ENCODE peak calls at places on chromosomes 13 and 19, in four cellular contexts. O is K562, L is WTC11, X is HepG2. H is an unnamed sample.

GRCh38 chr19:29509456-29509855 is 16.3 kb upstream of the VSTM2B start:
- DNase-seq in O (no peak), L (no peak), X (no peak), H (no peak)

GRCh38 chr19:21166436-21166835 is 24.6 kb downstream of the ZNF431 start:
- DNase-seq in O (no peak), L (no peak), X (no peak), H (no peak)

GRCh38 chr19:35077411-35078223 is 36.1 kb downstream of the HPN start:
- DNase-seq in O (no peak), L (no peak), X (no peak), H (no peak)

GRCh38 chr13:99431927-99432636 is 69.2 kb upstream of the TM9SF2 start:
- DNase-seq in O (no peak), L (no peak), X (no peak), H (no peak)

GRCh38 chr19:19062454-19063182 is 1.2 kb upstream of the SLC25A42 start:
- DNase-seq in O (peak; percentile 58), L (no peak), X (peak; percentile 30), H (no peak)

GRCh38 chr13:27406178-27406939 is 18.1 kb upstream of the GTF3A start:
- DNase-seq in O (peak; percentile 30), L (no peak), X (peak; percentile 43), H (peak; percentile 61)

GRCh38 chr19:23055501-23055900 is 52.5 kb upstream of the ZNF728 start:
- DNase-seq in O (no peak), L (no peak), X (no peak), H (no peak)

GRCh38 chr19:54352546-54352945 is 12.2 kb downstream of the LAIR1 start:
- DNase-seq in O (no peak), L (no peak), X (no peak), H (no peak)

GRCh38 chr19:50889638-50890037 is 16.4 kb downstream of the KLK2 start:
- DNase-seq in O (no peak), L (no peak), X (no peak), H (no peak)

GRCh38 chr19:56377105-56377924 is 16.0 kb downstream of the ZNF582 start:
- DNase-seq in O (no peak), L (no peak), X (no peak), H (no peak)

GRCh38 chr13:41558781-41559560 is 101.6 kb downstream of the RGCC start:
- DNase-seq in O (no peak), L (no peak), X (no peak), H (no peak)

GRCh38 chr19:15551183-15552004 is 43.1 kb downstream of the CYP4F22 start:
- DNase-seq in O (peak; percentile 86), L (peak; percentile 95), X (peak; percentile 38), H (peak; percentile 78)

GRCh38 chr13:38216181-38216580 is 133.5 kb upstream of the UFM1 start:
- DNase-seq in O (no peak), L (no peak), X (no peak), H (no peak)

GRCh38 chr13:94239135-94239534 is 240.3 kb downstream of the DCT start:
- DNase-seq in O (no peak), L (no peak), X (no peak), H (no peak)

GRCh38 chr13:63902141-63902540 is 2486.5 kb upstream of the PCDH20 start:
- DNase-seq in O (no peak), L (no peak), X (no peak), H (no peak)

GRCh38 chr13:73179906-73180305 is 121.1 kb downstream of the KLF5 start:
- DNase-seq in O (no peak), L (no peak), X (no peak), H (no peak)

GRCh38 chr13:31722684-31723083 is 16.6 kb upstream of the RXFP2 start:
- DNase-seq in O (no peak), L (no peak), X (no peak), H (no peak)

GRCh38 chr19:17348700-17349099 is 11.3 kb downstream of the GTPBP3 start:
- DNase-seq in O (no peak), L (peak; percentile 54), X (peak; percentile 42), H (peak; percentile 27)

GRCh38 chr19:1747285-1748114 is 5.8 kb upstream of the ONECUT3 start:
- DNase-seq in O (peak; percentile 93), L (peak; percentile 70), X (peak; percentile 66), H (no peak)

GRCh38 chr19:50497030-50497420 is 14.0 kb downstream of the JOSD2 start:
- DNase-seq in O (no peak), L (no peak), X (no peak), H (no peak)

GRCh38 chr13:84126671-84127171 is 244.4 kb upstream of the SLITRK1 start:
- DNase-seq in O (no peak), L (no peak), X (no peak), H (no peak)

GRCh38 chr13:43815204-43815603 is 28.4 kb upstream of the ENOX1 start:
- DNase-seq in O (no peak), L (no peak), X (no peak), H (peak; percentile 56)

GRCh38 chr19:6218497-6219146 is 61.2 kb downstream of the MLLT1 start:
- DNase-seq in O (peak; percentile 89), L (peak; percentile 97), X (peak; percentile 77), H (peak; percentile 89)

GRCh38 chr13:97435794-97436193 is 1.8 kb downstream of the RAP2A start:
- DNase-seq in O (no peak), L (no peak), X (no peak), H (no peak)

GRCh38 chr19:18027151-18027550 is 19.2 kb downstream of the ARRDC2 start:
- DNase-seq in O (no peak), L (no peak), X (no peak), H (no peak)

GRCh38 chr13:99984463-99985242 is 3.1 kb downstream of the ZIC2 start:
- DNase-seq in O (no peak), L (peak; percentile 48), X (no peak), H (no peak)

GRCh38 chr13:88376762-88377388 is 705.7 kb downstream of the SLITRK5 start:
- DNase-seq in O (no peak), L (no peak), X (no peak), H (no peak)

GRCh38 chr13:95607363-95607762 is 37.1 kb downstream of the DZIP1 start:
- DNase-seq in O (no peak), L (no peak), X (no peak), H (no peak)

GRCh38 chr19:39246951-39247669 is 1.5 kb downstream of the IFNL4 start:
- DNase-seq in O (no peak), L (peak; percentile 80), X (no peak), H (no peak)

GRCh38 chr13:47332149-47332548 is 435.3 kb upstream of the HTR2A start:
- DNase-seq in O (no peak), L (no peak), X (no peak), H (no peak)

GRCh38 chr19:29567366-29567915 is 38.6 kb upstream of the POP4 start:
- DNase-seq in O (no peak), L (no peak), X (no peak), H (no peak)

GRCh38 chr13:52892925-52893324 is 44.5 kb upstream of the PCDH8 start:
- DNase-seq in O (no peak), L (no peak), X (no peak), H (no peak)

GRCh38 chr19:16888629-16889371 is at the start of gene F2RL3:
- DNase-seq in O (peak; percentile 81), L (no peak), X (no peak), H (no peak)

GRCh38 chr13:97116754-97117153 is 105.4 kb upstream of the MBNL2 start:
- DNase-seq in O (no peak), L (no peak), X (no peak), H (no peak)

GRCh38 chr13:42110410-42111155 is 62.1 kb downstream of the DGKH start:
- DNase-seq in O (peak; percentile 25), L (no peak), X (peak; percentile 54), H (peak; percentile 48)

GRCh38 chr13:68009546-68009945 is 779.4 kb upstream of the PCDH9 start:
- DNase-seq in O (no peak), L (no peak), X (no peak), H (no peak)

GRCh38 chr19:40774916-40775631 is at the start of gene MIA:
- DNase-seq in O (no peak), L (no peak), X (no peak), H (no peak)

GRCh38 chr19:4113398-4114088 is 10.4 kb downstream of the MAP2K2 start:
- DNase-seq in O (no peak), L (no peak), X (no peak), H (no peak)

GRCh38 chr13:75333103-75333502 is 148.9 kb downstream of the TBC1D4 start:
- DNase-seq in O (no peak), L (no peak), X (no peak), H (no peak)

GRCh38 chr19:46862974-46863632 is 2.3 kb downstream of the ARHGAP35 start:
- DNase-seq in O (peak; percentile 54), L (peak; percentile 13), X (no peak), H (no peak)
- TF ChIP-seq ELF4 in O (no peak), L (no peak), X (no peak), H (no peak)

GRCh38 chr13:113493315-113493951 is 2.9 kb upstream of the DCUN1D2 start:
- DNase-seq in O (peak; percentile 34), L (no peak), X (peak; percentile 90), H (peak; percentile 22)
- TF ChIP-seq ELF4 in O (no peak), L (no peak), X (no peak), H (no peak)

DNA sequence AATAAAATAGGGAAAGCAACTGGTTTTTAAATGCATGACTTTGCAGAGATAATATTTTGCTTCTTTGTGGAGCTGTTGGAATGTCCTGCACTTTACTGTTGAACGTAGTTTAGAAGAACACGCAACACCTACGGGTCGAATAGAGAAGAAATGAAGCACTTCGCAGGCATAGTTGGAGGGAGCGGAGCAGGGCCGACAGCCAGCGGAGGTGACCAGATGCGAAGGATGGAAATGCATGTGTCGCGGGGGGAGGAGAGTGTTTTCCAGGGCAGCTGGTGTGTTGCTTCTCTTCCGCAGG is 846 bp downstream of the CEBPG start:
- DNase-seq in O (no peak), L (no peak), X (no peak), H (no peak)
- TF ChIP-seq ELF4 in O (peak; percentile 40), L (no peak), X (no peak), H (no peak)

DNA sequence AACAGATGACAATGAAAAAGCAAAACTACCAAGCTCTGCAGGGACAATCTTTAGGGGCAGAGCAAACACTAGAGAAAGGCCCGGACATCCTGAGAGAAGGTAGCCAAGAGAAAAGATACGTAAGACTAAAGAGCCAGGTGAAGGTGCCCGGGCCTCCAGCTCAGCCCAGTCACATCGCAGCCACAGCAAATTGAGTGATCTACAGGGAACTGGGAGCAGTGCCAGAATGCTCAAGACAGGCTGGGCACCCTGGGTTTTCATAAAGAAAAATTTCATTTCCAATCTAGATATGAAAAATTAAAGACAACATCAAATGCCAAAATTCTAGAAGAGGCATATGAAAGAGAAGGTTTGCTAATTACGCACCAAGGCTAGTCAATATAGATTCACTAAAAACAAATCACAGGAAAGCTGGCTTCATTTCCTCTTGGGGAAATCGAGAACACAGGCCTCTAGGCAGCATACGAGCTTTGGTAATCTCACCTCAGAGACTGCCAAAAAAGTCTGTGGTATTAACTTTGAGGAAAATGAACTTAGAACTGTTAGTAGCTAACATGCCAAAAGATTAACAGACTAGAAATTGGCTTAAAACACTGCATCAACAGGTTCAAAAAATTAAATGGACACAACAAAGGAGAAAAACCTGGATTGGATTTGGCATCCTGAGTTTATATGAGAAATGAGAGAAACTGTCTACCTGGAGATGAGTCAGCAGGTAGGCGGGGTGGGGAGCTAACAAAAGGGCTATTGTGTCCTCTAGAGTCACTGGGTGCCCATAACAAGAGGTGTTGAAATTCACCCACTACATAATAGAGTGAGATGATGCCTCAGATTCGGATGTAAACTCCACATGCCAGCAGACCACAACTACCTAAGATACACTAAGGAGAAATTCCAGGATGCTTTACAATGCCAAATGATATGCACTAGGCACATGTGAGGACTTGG is 6.6 kb downstream of the ANKRD10 start:
- DNase-seq in O (no peak), L (no peak), X (peak; percentile 94), H (no peak)
- TF ChIP-seq ELF4 in O (no peak), L (no peak), X (no peak), H (no peak)

H was measured in HEK293T.